ENCODE peak calls at places on chromosome 18, in nine cellular contexts. One of them, this sample, is unnamed.

GRCh38 chr18:9835796-9836195 is 50.0 kb upstream of the TXNDC2 start:
- DNase-seq in activated CD4-positive, alpha-beta T cell treated with anti-CD3 and anti-CD28 coated beads for 48 hours: no peak
- DNase-seq in activated CD8-positive, alpha-beta T cell treated with anti-CD3 and anti-CD28 coated beads, Interleukin-2, amount 10 ng/mL, durations not matched to agents 7 days and 5 days: no peak
- DNase-seq in GM06990: no peak
- DNase-seq in RPMI7951: no peak
- DNase-seq in body of pancreas: no peak
- DNase-seq in Right ventricle myocardium superior: no peak
- DNase-seq in NCI-H524: no peak
- DNase-seq in M059J: no peak
- DNase-seq in this sample: no peak

GRCh38 chr18:26547302-26548143 is 830 bp downstream of the KCTD1 start:
- DNase-seq in Right ventricle myocardium superior: peak
- DNase-seq in NCI-H524: peak
- DNase-seq in RPMI7951: no peak
- DNase-seq in activated CD4-positive, alpha-beta T cell treated with anti-CD3 and anti-CD28 coated beads for 48 hours: peak
- DNase-seq in activated CD8-positive, alpha-beta T cell treated with anti-CD3 and anti-CD28 coated beads, Interleukin-2, amount 10 ng/mL, durations not matched to agents 7 days and 5 days: peak
- DNase-seq in M059J: no peak
- DNase-seq in GM06990: peak
- DNase-seq in body of pancreas: peak
- DNase-seq in this sample: no peak

GRCh38 chr18:26290388-26290787 is 64.1 kb downstream of the TAF4B start:
- DNase-seq in RPMI7951: no peak
- DNase-seq in activated CD8-positive, alpha-beta T cell treated with anti-CD3 and anti-CD28 coated beads, Interleukin-2, amount 10 ng/mL, durations not matched to agents 7 days and 5 days: no peak
- DNase-seq in activated CD4-positive, alpha-beta T cell treated with anti-CD3 and anti-CD28 coated beads for 48 hours: no peak
- DNase-seq in M059J: peak
- DNase-seq in GM06990: no peak
- DNase-seq in Right ventricle myocardium superior: no peak
- DNase-seq in NCI-H524: no peak
- DNase-seq in body of pancreas: no peak
- DNase-seq in this sample: no peak

GRCh38 chr18:79139206-79139605 is 70.0 kb downstream of the ATP9B start:
- DNase-seq in GM06990: no peak
- DNase-seq in RPMI7951: peak
- DNase-seq in NCI-H524: no peak
- DNase-seq in M059J: no peak
- DNase-seq in activated CD8-positive, alpha-beta T cell treated with anti-CD3 and anti-CD28 coated beads, Interleukin-2, amount 10 ng/mL, durations not matched to agents 7 days and 5 days: peak
- DNase-seq in body of pancreas: no peak
- DNase-seq in Right ventricle myocardium superior: no peak
- DNase-seq in activated CD4-positive, alpha-beta T cell treated with anti-CD3 and anti-CD28 coated beads for 48 hours: peak
- DNase-seq in this sample: no peak

GRCh38 chr18:13134551-13135401 is 83.8 kb upstream of the LDLRAD4 start:
- DNase-seq in NCI-H524: no peak
- DNase-seq in Right ventricle myocardium superior: peak
- DNase-seq in activated CD8-positive, alpha-beta T cell treated with anti-CD3 and anti-CD28 coated beads, Interleukin-2, amount 10 ng/mL, durations not matched to agents 7 days and 5 days: no peak
- DNase-seq in RPMI7951: no peak
- DNase-seq in body of pancreas: no peak
- DNase-seq in GM06990: no peak
- DNase-seq in activated CD4-positive, alpha-beta T cell treated with anti-CD3 and anti-CD28 coated beads for 48 hours: no peak
- DNase-seq in M059J: no peak
- DNase-seq in this sample: no peak

GRCh38 chr18:77376043-77376732 is 126.5 kb downstream of the GALR1 start:
- DNase-seq in GM06990: no peak
- DNase-seq in body of pancreas: peak
- DNase-seq in RPMI7951: peak
- DNase-seq in NCI-H524: no peak
- DNase-seq in activated CD4-positive, alpha-beta T cell treated with anti-CD3 and anti-CD28 coated beads for 48 hours: no peak
- DNase-seq in M059J: no peak
- DNase-seq in Right ventricle myocardium superior: no peak
- DNase-seq in activated CD8-positive, alpha-beta T cell treated with anti-CD3 and anti-CD28 coated beads, Interleukin-2, amount 10 ng/mL, durations not matched to agents 7 days and 5 days: no peak
- DNase-seq in this sample: peak

GRCh38 chr18:36544036-36544725 is 246.7 kb downstream of the FHOD3 start:
- DNase-seq in activated CD4-positive, alpha-beta T cell treated with anti-CD3 and anti-CD28 coated beads for 48 hours: no peak
- DNase-seq in body of pancreas: no peak
- DNase-seq in GM06990: no peak
- DNase-seq in Right ventricle myocardium superior: no peak
- DNase-seq in RPMI7951: no peak
- DNase-seq in M059J: no peak
- DNase-seq in NCI-H524: peak
- DNase-seq in activated CD8-positive, alpha-beta T cell treated with anti-CD3 and anti-CD28 coated beads, Interleukin-2, amount 10 ng/mL, durations not matched to agents 7 days and 5 days: no peak
- DNase-seq in this sample: no peak

GRCh38 chr18:68847219-68847860 is 49.5 kb downstream of the CCDC102B start:
- DNase-seq in activated CD8-positive, alpha-beta T cell treated with anti-CD3 and anti-CD28 coated beads, Interleukin-2, amount 10 ng/mL, durations not matched to agents 7 days and 5 days: no peak
- DNase-seq in GM06990: peak
- DNase-seq in body of pancreas: no peak
- DNase-seq in Right ventricle myocardium superior: no peak
- DNase-seq in RPMI7951: no peak
- DNase-seq in M059J: peak
- DNase-seq in activated CD4-positive, alpha-beta T cell treated with anti-CD3 and anti-CD28 coated beads for 48 hours: no peak
- DNase-seq in NCI-H524: peak
- DNase-seq in this sample: no peak

GRCh38 chr18:32139835-32140283 is 48.2 kb downstream of the RNF138 start:
- DNase-seq in Right ventricle myocardium superior: no peak
- DNase-seq in activated CD4-positive, alpha-beta T cell treated with anti-CD3 and anti-CD28 coated beads for 48 hours: no peak
- DNase-seq in RPMI7951: no peak
- DNase-seq in body of pancreas: no peak
- DNase-seq in activated CD8-positive, alpha-beta T cell treated with anti-CD3 and anti-CD28 coated beads, Interleukin-2, amount 10 ng/mL, durations not matched to agents 7 days and 5 days: no peak
- DNase-seq in NCI-H524: peak
- DNase-seq in M059J: no peak
- DNase-seq in GM06990: no peak
- DNase-seq in this sample: no peak